ENCODE peak calls at places on chromosome 6, in four cellular contexts. A is HCT116, Z is adrenal gland, D is thyroid gland. R is an unnamed sample.

GRCh38 chr6:161266866-161267265 is 7.0 kb downstream of the AGPAT4 start:
- DNase-seq in A (no peak), Z (no peak), D (no peak), R (no peak)

GRCh38 chr6:51464956-51465355 is 622.5 kb downstream of the PKHD1 start:
- DNase-seq in A (no peak), Z (no peak), D (no peak), R (no peak)

GRCh38 chr6:147001621-147002020 is 202.6 kb upstream of the STXBP5 start:
- DNase-seq in A (no peak), Z (peak), D (no peak), R (no peak)

GRCh38 chr6:160315310-160315709 is 32.9 kb upstream of the SLC22A3 start:
- DNase-seq in A (no peak), Z (no peak), D (no peak), R (no peak)

GRCh38 chr6:138577151-138577915 is 78.0 kb upstream of the NHSL1 start:
- DNase-seq in A (no peak), Z (no peak), D (peak), R (no peak)

GRCh38 chr6:21949211-21949801 is 347.5 kb downstream of the PRL start:
- DNase-seq in A (no peak), Z (no peak), D (peak), R (no peak)

GRCh38 chr6:169850746-169851145 is 99.3 kb downstream of the ERMARD start:
- DNase-seq in A (no peak), Z (no peak), D (no peak), R (no peak)

GRCh38 chr6:110876170-110876773 is 1.7 kb downstream of the AMD1 start:
- DNase-seq in A (peak), Z (peak), D (peak), R (peak)

GRCh38 chr6:30544666-30545272 is 11.5 kb downstream of the GNL1 start:
- DNase-seq in A (peak), Z (peak), D (no peak), R (no peak)

GRCh38 chr6:152186840-152187239 is 379.4 kb downstream of the ESR1 start:
- DNase-seq in A (no peak), Z (no peak), D (no peak), R (no peak)

GRCh38 chr6:33199687-33200233 is 705 bp downstream of the RXRB start:
- DNase-seq in A (peak), Z (no peak), D (peak), R (no peak)

DNA sequence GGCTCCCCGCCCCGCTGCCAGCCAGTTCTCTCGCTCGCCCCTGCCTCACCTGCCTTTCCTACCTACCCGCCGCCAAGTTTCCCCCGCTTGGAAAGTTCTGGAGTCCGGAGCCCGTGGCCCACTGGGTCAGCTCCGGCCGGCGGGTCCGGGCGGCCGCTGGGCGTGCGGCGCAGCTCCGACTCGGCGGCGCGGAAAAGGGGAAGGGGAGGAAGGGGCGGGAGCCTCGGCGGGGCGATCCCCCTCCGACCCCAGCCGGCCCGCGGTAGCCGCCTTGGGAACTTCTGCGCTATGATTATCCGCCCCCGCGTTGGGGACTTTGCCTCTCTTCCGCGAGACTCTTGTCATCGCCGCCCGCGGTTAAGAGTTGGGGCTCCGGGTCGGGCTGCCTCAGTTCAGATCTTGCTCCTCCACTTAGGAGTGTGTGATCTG is 31.0 kb downstream of the SF3B5 start:
- DNase-seq in A (no peak), Z (peak), D (peak), R (no peak)
- H3K27ac ChIP-seq in A (peak), Z (peak), D (peak), R (peak)

GRCh38 chr6:82040405-82041221 is 206.9 kb downstream of the IBTK start:
- DNase-seq in A (peak), Z (peak), D (peak), R (no peak)
- TF ChIP-seq CTCF in A (peak), Z (peak), D (peak), R (peak)

GRCh38 chr6:3249821-3250220 is 8.9 kb upstream of the PSMG4 start:
- DNase-seq in A (no peak), Z (no peak), D (no peak), R (no peak)

GRCh38 chr6:3244003-3244831 is 14.5 kb upstream of the PSMG4 start:
- DNase-seq in A (no peak), Z (no peak), D (peak), R (no peak)

GRCh38 chr6:3250278-3250677 is 8.5 kb upstream of the PSMG4 start:
- DNase-seq in A (no peak), Z (no peak), D (no peak), R (no peak)

GRCh38 chr6:3245216-3245615 is 13.5 kb upstream of the PSMG4 start:
- DNase-seq in A (no peak), Z (no peak), D (no peak), R (no peak)

GRCh38 chr6:3247255-3248146 is 11.2 kb upstream of the PSMG4 start:
- DNase-seq in A (no peak), Z (peak), D (peak), R (no peak)
- TF ChIP-seq POLR2A in A (no peak), Z (no peak), D (no peak), R (no peak)

GRCh38 chr6:42375905-42376304 is 75.8 kb downstream of the TRERF1 start:
- DNase-seq in A (no peak), Z (no peak), D (no peak), R (no peak)

GRCh38 chr6:42375007-42375635 is 76.6 kb downstream of the TRERF1 start:
- DNase-seq in A (no peak), Z (no peak), D (no peak), R (no peak)

GRCh38 chr6:42378536-42378935 is 73.2 kb downstream of the TRERF1 start:
- DNase-seq in A (no peak), Z (no peak), D (no peak), R (no peak)

GRCh38 chr6:42380208-42380979 is 71.3 kb downstream of the TRERF1 start:
- DNase-seq in A (no peak), Z (no peak), D (no peak), R (no peak)

DNA sequence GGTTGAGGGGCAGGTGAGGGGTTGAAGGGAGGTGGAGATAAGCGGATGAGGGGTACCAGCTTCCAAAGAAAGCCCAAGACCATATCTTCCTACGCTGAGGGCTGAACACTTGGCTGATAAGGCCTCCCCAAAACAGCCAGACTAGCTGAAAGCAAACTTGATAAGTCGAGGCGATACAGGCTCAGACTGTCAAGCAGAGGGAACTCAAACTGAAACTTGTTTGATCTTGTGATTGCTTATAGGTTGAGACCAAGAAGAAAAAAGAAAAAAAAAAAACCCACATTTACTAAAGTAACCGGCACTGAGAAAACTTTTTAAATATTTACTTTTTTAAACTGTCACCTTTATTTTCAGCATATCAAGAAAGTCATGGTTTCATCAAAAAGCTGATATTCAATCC is 73.6 kb downstream of the TRERF1 start:
- DNase-seq in A (no peak), Z (no peak), D (no peak), R (no peak)
- H3K27ac ChIP-seq in A (no peak), Z (no peak), D (no peak), R (no peak)

GRCh38 chr6:112337209-112337638 is 9.9 kb upstream of the RFPL4B start:
- DNase-seq in A (peak), Z (peak), D (peak), R (no peak)
- TF ChIP-seq CTCF in A (peak), Z (peak), D (peak), R (peak)

GRCh38 chr6:26087284-26088115 is at the start of gene HFE:
- DNase-seq in A (no peak), Z (peak), D (peak), R (no peak)
- TF ChIP-seq POLR2A in A (no peak), Z (peak), D (peak), R (peak)